ENCODE peak calls at places on chromosomes 3 and 15, in ten cellular contexts. One of them, this sample, is unnamed.

GRCh38 chr3:111615880-111616279 is 20.7 kb upstream of the ZBED2 start:
- DNase-seq in effector memory CD8-positive, alpha-beta T cell: no peak
- DNase-seq in caudate nucleus: no peak
- DNase-seq in IMR-90: no peak
- DNase-seq in NCI-H748 treated with DMSO at 0.1 percent for 48 hours: no peak
- DNase-seq in activated gamma-delta T cell treated with Interleukin-2 at 50 U/mL for 16 hours: no peak
- DNase-seq in colonic mucosa: no peak
- DNase-seq in stimulated activated CD8-positive, alpha-beta memory T cell treated with anti-CD3 and anti-CD28 coated beads, Interleukin-12 subunit alpha, Interleukin-12 subunit beta, amount 100 ng/mL, for 1 hour: no peak
- DNase-seq in NCI-H774: no peak
- DNase-seq in activated T-helper 1 cell treated with anti-CD3 and anti-CD28 coated beads, Interleukin-12 subunit alpha, Interleukin-12 subunit beta, Interleukin-2, Interleukin-4 antibody, amounts not matched to agents 30 ng/mL and 10 ng/mL and 1 ng/mL, durations not matched to agents 14 hours and 24 hours and 36 hours: no peak
- DNase-seq in this sample: no peak

GRCh38 chr3:151581046-151581445 is 120.2 kb upstream of the IGSF10 start:
- DNase-seq in effector memory CD8-positive, alpha-beta T cell: no peak
- DNase-seq in caudate nucleus: no peak
- DNase-seq in IMR-90: no peak
- DNase-seq in NCI-H748 treated with DMSO at 0.1 percent for 48 hours: no peak
- DNase-seq in activated gamma-delta T cell treated with Interleukin-2 at 50 U/mL for 16 hours: no peak
- DNase-seq in colonic mucosa: no peak
- DNase-seq in stimulated activated CD8-positive, alpha-beta memory T cell treated with anti-CD3 and anti-CD28 coated beads, Interleukin-12 subunit alpha, Interleukin-12 subunit beta, amount 100 ng/mL, for 1 hour: no peak
- DNase-seq in NCI-H774: no peak
- DNase-seq in activated T-helper 1 cell treated with anti-CD3 and anti-CD28 coated beads, Interleukin-12 subunit alpha, Interleukin-12 subunit beta, Interleukin-2, Interleukin-4 antibody, amounts not matched to agents 30 ng/mL and 10 ng/mL and 1 ng/mL, durations not matched to agents 14 hours and 24 hours and 36 hours: no peak
- DNase-seq in this sample: no peak

GRCh38 chr15:91966181-91966552 is 112.7 kb downstream of the SLCO3A1 start:
- DNase-seq in effector memory CD8-positive, alpha-beta T cell: no peak
- DNase-seq in caudate nucleus: peak
- DNase-seq in IMR-90: no peak
- DNase-seq in NCI-H748 treated with DMSO at 0.1 percent for 48 hours: no peak
- DNase-seq in activated gamma-delta T cell treated with Interleukin-2 at 50 U/mL for 16 hours: no peak
- DNase-seq in colonic mucosa: no peak
- DNase-seq in stimulated activated CD8-positive, alpha-beta memory T cell treated with anti-CD3 and anti-CD28 coated beads, Interleukin-12 subunit alpha, Interleukin-12 subunit beta, amount 100 ng/mL, for 1 hour: no peak
- DNase-seq in NCI-H774: no peak
- DNase-seq in activated T-helper 1 cell treated with anti-CD3 and anti-CD28 coated beads, Interleukin-12 subunit alpha, Interleukin-12 subunit beta, Interleukin-2, Interleukin-4 antibody, amounts not matched to agents 30 ng/mL and 10 ng/mL and 1 ng/mL, durations not matched to agents 14 hours and 24 hours and 36 hours: no peak
- DNase-seq in this sample: no peak

GRCh38 chr3:79490165-79491028 is 277.4 kb downstream of the ROBO1 start:
- DNase-seq in effector memory CD8-positive, alpha-beta T cell: no peak
- DNase-seq in caudate nucleus: no peak
- DNase-seq in IMR-90: peak
- DNase-seq in NCI-H748 treated with DMSO at 0.1 percent for 48 hours: no peak
- DNase-seq in activated gamma-delta T cell treated with Interleukin-2 at 50 U/mL for 16 hours: no peak
- DNase-seq in colonic mucosa: peak
- DNase-seq in stimulated activated CD8-positive, alpha-beta memory T cell treated with anti-CD3 and anti-CD28 coated beads, Interleukin-12 subunit alpha, Interleukin-12 subunit beta, amount 100 ng/mL, for 1 hour: no peak
- DNase-seq in NCI-H774: no peak
- DNase-seq in activated T-helper 1 cell treated with anti-CD3 and anti-CD28 coated beads, Interleukin-12 subunit alpha, Interleukin-12 subunit beta, Interleukin-2, Interleukin-4 antibody, amounts not matched to agents 30 ng/mL and 10 ng/mL and 1 ng/mL, durations not matched to agents 14 hours and 24 hours and 36 hours: no peak
- DNase-seq in this sample: no peak

GRCh38 chr15:101087172-101087769 is 164.6 kb downstream of the CHSY1 start:
- DNase-seq in effector memory CD8-positive, alpha-beta T cell: no peak
- DNase-seq in caudate nucleus: no peak
- DNase-seq in IMR-90: no peak
- DNase-seq in NCI-H748 treated with DMSO at 0.1 percent for 48 hours: no peak
- DNase-seq in activated gamma-delta T cell treated with Interleukin-2 at 50 U/mL for 16 hours: no peak
- DNase-seq in colonic mucosa: no peak
- DNase-seq in stimulated activated CD8-positive, alpha-beta memory T cell treated with anti-CD3 and anti-CD28 coated beads, Interleukin-12 subunit alpha, Interleukin-12 subunit beta, amount 100 ng/mL, for 1 hour: no peak
- DNase-seq in NCI-H774: no peak
- DNase-seq in activated T-helper 1 cell treated with anti-CD3 and anti-CD28 coated beads, Interleukin-12 subunit alpha, Interleukin-12 subunit beta, Interleukin-2, Interleukin-4 antibody, amounts not matched to agents 30 ng/mL and 10 ng/mL and 1 ng/mL, durations not matched to agents 14 hours and 24 hours and 36 hours: no peak
- DNase-seq in this sample: no peak

GRCh38 chr3:106824856-106825255 is 552.4 kb upstream of the CCDC54 start:
- DNase-seq in effector memory CD8-positive, alpha-beta T cell: no peak
- DNase-seq in caudate nucleus: peak
- DNase-seq in IMR-90: peak
- DNase-seq in NCI-H748 treated with DMSO at 0.1 percent for 48 hours: no peak
- DNase-seq in activated gamma-delta T cell treated with Interleukin-2 at 50 U/mL for 16 hours: no peak
- DNase-seq in colonic mucosa: no peak
- DNase-seq in stimulated activated CD8-positive, alpha-beta memory T cell treated with anti-CD3 and anti-CD28 coated beads, Interleukin-12 subunit alpha, Interleukin-12 subunit beta, amount 100 ng/mL, for 1 hour: no peak
- DNase-seq in NCI-H774: no peak
- DNase-seq in activated T-helper 1 cell treated with anti-CD3 and anti-CD28 coated beads, Interleukin-12 subunit alpha, Interleukin-12 subunit beta, Interleukin-2, Interleukin-4 antibody, amounts not matched to agents 30 ng/mL and 10 ng/mL and 1 ng/mL, durations not matched to agents 14 hours and 24 hours and 36 hours: no peak
- DNase-seq in this sample: peak

GRCh38 chr3:141333796-141334626 is 34.3 kb upstream of the ZBTB38 start:
- DNase-seq in effector memory CD8-positive, alpha-beta T cell: no peak
- DNase-seq in caudate nucleus: no peak
- DNase-seq in IMR-90: peak
- DNase-seq in NCI-H748 treated with DMSO at 0.1 percent for 48 hours: no peak
- DNase-seq in activated gamma-delta T cell treated with Interleukin-2 at 50 U/mL for 16 hours: no peak
- DNase-seq in colonic mucosa: no peak
- DNase-seq in stimulated activated CD8-positive, alpha-beta memory T cell treated with anti-CD3 and anti-CD28 coated beads, Interleukin-12 subunit alpha, Interleukin-12 subunit beta, amount 100 ng/mL, for 1 hour: no peak
- DNase-seq in NCI-H774: no peak
- DNase-seq in activated T-helper 1 cell treated with anti-CD3 and anti-CD28 coated beads, Interleukin-12 subunit alpha, Interleukin-12 subunit beta, Interleukin-2, Interleukin-4 antibody, amounts not matched to agents 30 ng/mL and 10 ng/mL and 1 ng/mL, durations not matched to agents 14 hours and 24 hours and 36 hours: no peak
- DNase-seq in this sample: no peak

GRCh38 chr3:107956991-107957467 is 133.8 kb downstream of the CD47 start:
- DNase-seq in effector memory CD8-positive, alpha-beta T cell: no peak
- DNase-seq in caudate nucleus: peak
- DNase-seq in IMR-90: peak
- DNase-seq in NCI-H748 treated with DMSO at 0.1 percent for 48 hours: no peak
- DNase-seq in activated gamma-delta T cell treated with Interleukin-2 at 50 U/mL for 16 hours: no peak
- DNase-seq in colonic mucosa: peak
- DNase-seq in stimulated activated CD8-positive, alpha-beta memory T cell treated with anti-CD3 and anti-CD28 coated beads, Interleukin-12 subunit alpha, Interleukin-12 subunit beta, amount 100 ng/mL, for 1 hour: no peak
- DNase-seq in NCI-H774: no peak
- DNase-seq in activated T-helper 1 cell treated with anti-CD3 and anti-CD28 coated beads, Interleukin-12 subunit alpha, Interleukin-12 subunit beta, Interleukin-2, Interleukin-4 antibody, amounts not matched to agents 30 ng/mL and 10 ng/mL and 1 ng/mL, durations not matched to agents 14 hours and 24 hours and 36 hours: no peak
- DNase-seq in this sample: no peak

GRCh38 chr3:185825379-185825638 is 467 bp upstream of the IGF2BP2 start:
- DNase-seq in effector memory CD8-positive, alpha-beta T cell: no peak
- DNase-seq in caudate nucleus: no peak
- DNase-seq in IMR-90: no peak
- DNase-seq in NCI-H748 treated with DMSO at 0.1 percent for 48 hours: no peak
- DNase-seq in activated gamma-delta T cell treated with Interleukin-2 at 50 U/mL for 16 hours: no peak
- DNase-seq in colonic mucosa: no peak
- DNase-seq in stimulated activated CD8-positive, alpha-beta memory T cell treated with anti-CD3 and anti-CD28 coated beads, Interleukin-12 subunit alpha, Interleukin-12 subunit beta, amount 100 ng/mL, for 1 hour: no peak
- DNase-seq in NCI-H774: no peak
- DNase-seq in activated T-helper 1 cell treated with anti-CD3 and anti-CD28 coated beads, Interleukin-12 subunit alpha, Interleukin-12 subunit beta, Interleukin-2, Interleukin-4 antibody, amounts not matched to agents 30 ng/mL and 10 ng/mL and 1 ng/mL, durations not matched to agents 14 hours and 24 hours and 36 hours: no peak
- DNase-seq in this sample: no peak

GRCh38 chr15:61861962-61862361 is 198.3 kb downstream of the VPS13C start:
- DNase-seq in effector memory CD8-positive, alpha-beta T cell: no peak
- DNase-seq in caudate nucleus: no peak
- DNase-seq in IMR-90: no peak
- DNase-seq in NCI-H748 treated with DMSO at 0.1 percent for 48 hours: no peak
- DNase-seq in activated gamma-delta T cell treated with Interleukin-2 at 50 U/mL for 16 hours: no peak
- DNase-seq in colonic mucosa: no peak
- DNase-seq in stimulated activated CD8-positive, alpha-beta memory T cell treated with anti-CD3 and anti-CD28 coated beads, Interleukin-12 subunit alpha, Interleukin-12 subunit beta, amount 100 ng/mL, for 1 hour: no peak
- DNase-seq in NCI-H774: no peak
- DNase-seq in activated T-helper 1 cell treated with anti-CD3 and anti-CD28 coated beads, Interleukin-12 subunit alpha, Interleukin-12 subunit beta, Interleukin-2, Interleukin-4 antibody, amounts not matched to agents 30 ng/mL and 10 ng/mL and 1 ng/mL, durations not matched to agents 14 hours and 24 hours and 36 hours: no peak
- DNase-seq in this sample: no peak

GRCh38 chr3:175346573-175347356 is 487.6 kb downstream of the NAALADL2 start:
- DNase-seq in effector memory CD8-positive, alpha-beta T cell: no peak
- DNase-seq in caudate nucleus: peak
- DNase-seq in IMR-90: peak
- DNase-seq in NCI-H748 treated with DMSO at 0.1 percent for 48 hours: no peak
- DNase-seq in activated gamma-delta T cell treated with Interleukin-2 at 50 U/mL for 16 hours: no peak
- DNase-seq in colonic mucosa: peak
- DNase-seq in stimulated activated CD8-positive, alpha-beta memory T cell treated with anti-CD3 and anti-CD28 coated beads, Interleukin-12 subunit alpha, Interleukin-12 subunit beta, amount 100 ng/mL, for 1 hour: no peak
- DNase-seq in NCI-H774: peak
- DNase-seq in activated T-helper 1 cell treated with anti-CD3 and anti-CD28 coated beads, Interleukin-12 subunit alpha, Interleukin-12 subunit beta, Interleukin-2, Interleukin-4 antibody, amounts not matched to agents 30 ng/mL and 10 ng/mL and 1 ng/mL, durations not matched to agents 14 hours and 24 hours and 36 hours: no peak
- DNase-seq in this sample: no peak

GRCh38 chr3:72597756-72598195 is 250.5 kb downstream of the SHQ1 start:
- DNase-seq in effector memory CD8-positive, alpha-beta T cell: no peak
- DNase-seq in caudate nucleus: peak
- DNase-seq in IMR-90: peak
- DNase-seq in NCI-H748 treated with DMSO at 0.1 percent for 48 hours: peak
- DNase-seq in activated gamma-delta T cell treated with Interleukin-2 at 50 U/mL for 16 hours: no peak
- DNase-seq in colonic mucosa: no peak
- DNase-seq in stimulated activated CD8-positive, alpha-beta memory T cell treated with anti-CD3 and anti-CD28 coated beads, Interleukin-12 subunit alpha, Interleukin-12 subunit beta, amount 100 ng/mL, for 1 hour: no peak
- DNase-seq in NCI-H774: no peak
- DNase-seq in activated T-helper 1 cell treated with anti-CD3 and anti-CD28 coated beads, Interleukin-12 subunit alpha, Interleukin-12 subunit beta, Interleukin-2, Interleukin-4 antibody, amounts not matched to agents 30 ng/mL and 10 ng/mL and 1 ng/mL, durations not matched to agents 14 hours and 24 hours and 36 hours: no peak
- DNase-seq in this sample: no peak

GRCh38 chr3:184757010-184757651 is 45.3 kb upstream of the MAGEF1 start:
- DNase-seq in effector memory CD8-positive, alpha-beta T cell: no peak
- DNase-seq in caudate nucleus: peak
- DNase-seq in IMR-90: peak
- DNase-seq in NCI-H748 treated with DMSO at 0.1 percent for 48 hours: no peak
- DNase-seq in activated gamma-delta T cell treated with Interleukin-2 at 50 U/mL for 16 hours: no peak
- DNase-seq in colonic mucosa: peak
- DNase-seq in stimulated activated CD8-positive, alpha-beta memory T cell treated with anti-CD3 and anti-CD28 coated beads, Interleukin-12 subunit alpha, Interleukin-12 subunit beta, amount 100 ng/mL, for 1 hour: no peak
- DNase-seq in NCI-H774: no peak
- DNase-seq in activated T-helper 1 cell treated with anti-CD3 and anti-CD28 coated beads, Interleukin-12 subunit alpha, Interleukin-12 subunit beta, Interleukin-2, Interleukin-4 antibody, amounts not matched to agents 30 ng/mL and 10 ng/mL and 1 ng/mL, durations not matched to agents 14 hours and 24 hours and 36 hours: no peak
- DNase-seq in this sample: no peak

GRCh38 chr3:193897791-193898190 is 238.2 kb upstream of the HES1 start:
- DNase-seq in effector memory CD8-positive, alpha-beta T cell: no peak
- DNase-seq in caudate nucleus: no peak
- DNase-seq in IMR-90: no peak
- DNase-seq in NCI-H748 treated with DMSO at 0.1 percent for 48 hours: no peak
- DNase-seq in activated gamma-delta T cell treated with Interleukin-2 at 50 U/mL for 16 hours: no peak
- DNase-seq in colonic mucosa: no peak
- DNase-seq in stimulated activated CD8-positive, alpha-beta memory T cell treated with anti-CD3 and anti-CD28 coated beads, Interleukin-12 subunit alpha, Interleukin-12 subunit beta, amount 100 ng/mL, for 1 hour: no peak
- DNase-seq in NCI-H774: no peak
- DNase-seq in activated T-helper 1 cell treated with anti-CD3 and anti-CD28 coated beads, Interleukin-12 subunit alpha, Interleukin-12 subunit beta, Interleukin-2, Interleukin-4 antibody, amounts not matched to agents 30 ng/mL and 10 ng/mL and 1 ng/mL, durations not matched to agents 14 hours and 24 hours and 36 hours: no peak
- DNase-seq in this sample: no peak

GRCh38 chr3:152056987-152057386 is 183.5 kb downstream of the SUCNR1 start:
- DNase-seq in effector memory CD8-positive, alpha-beta T cell: no peak
- DNase-seq in caudate nucleus: no peak
- DNase-seq in IMR-90: no peak
- DNase-seq in NCI-H748 treated with DMSO at 0.1 percent for 48 hours: no peak
- DNase-seq in activated gamma-delta T cell treated with Interleukin-2 at 50 U/mL for 16 hours: no peak
- DNase-seq in colonic mucosa: no peak
- DNase-seq in stimulated activated CD8-positive, alpha-beta memory T cell treated with anti-CD3 and anti-CD28 coated beads, Interleukin-12 subunit alpha, Interleukin-12 subunit beta, amount 100 ng/mL, for 1 hour: no peak
- DNase-seq in NCI-H774: no peak
- DNase-seq in activated T-helper 1 cell treated with anti-CD3 and anti-CD28 coated beads, Interleukin-12 subunit alpha, Interleukin-12 subunit beta, Interleukin-2, Interleukin-4 antibody, amounts not matched to agents 30 ng/mL and 10 ng/mL and 1 ng/mL, durations not matched to agents 14 hours and 24 hours and 36 hours: no peak
- DNase-seq in this sample: no peak

GRCh38 chr3:131216340-131216739 is 165.2 kb upstream of the NUDT16 start:
- DNase-seq in effector memory CD8-positive, alpha-beta T cell: no peak
- DNase-seq in caudate nucleus: no peak
- DNase-seq in IMR-90: no peak
- DNase-seq in NCI-H748 treated with DMSO at 0.1 percent for 48 hours: no peak
- DNase-seq in activated gamma-delta T cell treated with Interleukin-2 at 50 U/mL for 16 hours: no peak
- DNase-seq in colonic mucosa: no peak
- DNase-seq in stimulated activated CD8-positive, alpha-beta memory T cell treated with anti-CD3 and anti-CD28 coated beads, Interleukin-12 subunit alpha, Interleukin-12 subunit beta, amount 100 ng/mL, for 1 hour: no peak
- DNase-seq in NCI-H774: no peak
- DNase-seq in activated T-helper 1 cell treated with anti-CD3 and anti-CD28 coated beads, Interleukin-12 subunit alpha, Interleukin-12 subunit beta, Interleukin-2, Interleukin-4 antibody, amounts not matched to agents 30 ng/mL and 10 ng/mL and 1 ng/mL, durations not matched to agents 14 hours and 24 hours and 36 hours: no peak
- DNase-seq in this sample: no peak

GRCh38 chr3:34947849-34948248 is 691.5 kb upstream of the ARPP21 start:
- DNase-seq in effector memory CD8-positive, alpha-beta T cell: no peak
- DNase-seq in caudate nucleus: no peak
- DNase-seq in IMR-90: no peak
- DNase-seq in NCI-H748 treated with DMSO at 0.1 percent for 48 hours: no peak
- DNase-seq in activated gamma-delta T cell treated with Interleukin-2 at 50 U/mL for 16 hours: no peak
- DNase-seq in colonic mucosa: no peak
- DNase-seq in stimulated activated CD8-positive, alpha-beta memory T cell treated with anti-CD3 and anti-CD28 coated beads, Interleukin-12 subunit alpha, Interleukin-12 subunit beta, amount 100 ng/mL, for 1 hour: no peak
- DNase-seq in NCI-H774: no peak
- DNase-seq in activated T-helper 1 cell treated with anti-CD3 and anti-CD28 coated beads, Interleukin-12 subunit alpha, Interleukin-12 subunit beta, Interleukin-2, Interleukin-4 antibody, amounts not matched to agents 30 ng/mL and 10 ng/mL and 1 ng/mL, durations not matched to agents 14 hours and 24 hours and 36 hours: no peak
- DNase-seq in this sample: no peak

GRCh38 chr3:144482876-144483275 is 511.3 kb downstream of the DIPK2A start:
- DNase-seq in effector memory CD8-positive, alpha-beta T cell: no peak
- DNase-seq in caudate nucleus: no peak
- DNase-seq in IMR-90: no peak
- DNase-seq in NCI-H748 treated with DMSO at 0.1 percent for 48 hours: no peak
- DNase-seq in activated gamma-delta T cell treated with Interleukin-2 at 50 U/mL for 16 hours: no peak
- DNase-seq in colonic mucosa: no peak
- DNase-seq in stimulated activated CD8-positive, alpha-beta memory T cell treated with anti-CD3 and anti-CD28 coated beads, Interleukin-12 subunit alpha, Interleukin-12 subunit beta, amount 100 ng/mL, for 1 hour: no peak
- DNase-seq in NCI-H774: no peak
- DNase-seq in activated T-helper 1 cell treated with anti-CD3 and anti-CD28 coated beads, Interleukin-12 subunit alpha, Interleukin-12 subunit beta, Interleukin-2, Interleukin-4 antibody, amounts not matched to agents 30 ng/mL and 10 ng/mL and 1 ng/mL, durations not matched to agents 14 hours and 24 hours and 36 hours: no peak
- DNase-seq in this sample: no peak